ENCODE peak calls at places on chromosomes 6 and 20, in eight cellular contexts. C is endodermal cell; A is IMR-90; K is astrocyte; S is pancreas; J is kidney; H is right atrium auricular region; G is naive thymus-derived CD4-positive, alpha-beta T cell. M is an unnamed sample.

GRCh38 chr6:125662301-125662700 is 87.1 kb upstream of the HEY2 start:
- DNase-seq in C (no peak), A (no peak), K (no peak), S (no peak), J (no peak), H (no peak), G (no peak), M (no peak)

GRCh38 chr6:37289931-37290330 is 32.0 kb upstream of the TMEM217 start:
- DNase-seq in C (no peak), A (no peak), K (no peak), S (no peak), J (no peak), H (no peak), G (peak; percentile 52), M (no peak)

GRCh38 chr6:44307217-44307616 is 5.9 kb downstream of the AARS2 start:
- DNase-seq in C (no peak), A (no peak), K (no peak), S (no peak), J (peak; percentile 41), H (no peak), G (no peak), M (no peak)

GRCh38 chr6:9138856-9139426 is 703.6 kb upstream of the SLC35B3 start:
- DNase-seq in C (no peak), A (peak; percentile 28), K (peak; percentile 27), S (no peak), J (no peak), H (no peak), G (no peak), M (no peak)

GRCh38 chr6:110359554-110359953 is 1.4 kb upstream of the METTL24 start:
- DNase-seq in C (no peak), A (no peak), K (no peak), S (no peak), J (no peak), H (no peak), G (no peak), M (no peak)

GRCh38 chr6:93282521-93283031 is 136.8 kb downstream of the EPHA7 start:
- DNase-seq in C (no peak), A (no peak), K (no peak), S (peak; percentile 62), J (peak; percentile 64), H (no peak), G (no peak), M (peak; percentile 4)

GRCh38 chr20:17708675-17709360 is 9.1 kb downstream of the BANF2 start:
- DNase-seq in C (no peak), A (peak; percentile 30), K (no peak), S (no peak), J (no peak), H (no peak), G (no peak), M (no peak)

GRCh38 chr6:22886881-22887581 is 317.7 kb downstream of the HDGFL1 start:
- DNase-seq in C (no peak), A (peak; percentile 54), K (peak; percentile 96), S (no peak), J (no peak), H (no peak), G (no peak), M (no peak)

GRCh38 chr6:26222587-26222986 is 135.4 kb downstream of the HFE start:
- DNase-seq in C (peak; percentile 62), A (no peak), K (no peak), S (no peak), J (no peak), H (no peak), G (no peak), M (no peak)

GRCh38 chr6:104585646-104586045 is 274.1 kb downstream of the HACE1 start:
- DNase-seq in C (no peak), A (no peak), K (no peak), S (no peak), J (no peak), H (no peak), G (no peak), M (no peak)

GRCh38 chr6:28648878-28649375 is 123.2 kb downstream of the GPX5 start:
- DNase-seq in C (no peak), A (no peak), K (no peak), S (no peak), J (no peak), H (no peak), G (no peak), M (no peak)

GRCh38 chr6:55917756-55918415 is 42.5 kb upstream of the BMP5 start:
- DNase-seq in C (no peak), A (peak; percentile 48), K (no peak), S (no peak), J (no peak), H (no peak), G (no peak), M (no peak)

GRCh38 chr6:47714802-47715201 is 16.4 kb downstream of the ADGRF4 start:
- DNase-seq in C (no peak), A (no peak), K (no peak), S (no peak), J (no peak), H (no peak), G (no peak), M (no peak)

GRCh38 chr6:11712760-11713159 is 65.8 kb downstream of the ADTRP start:
- DNase-seq in C (no peak), A (peak; percentile 46), K (no peak), S (no peak), J (no peak), H (peak; percentile 62), G (no peak), M (no peak)

GRCh38 chr6:161660666-161661571 is 387.1 kb upstream of the AGPAT4 start:
- DNase-seq in C (no peak), A (no peak), K (no peak), S (no peak), J (no peak), H (no peak), G (no peak), M (no peak)

GRCh38 chr6:125927761-125928160 is 28.8 kb upstream of the HINT3 start:
- DNase-seq in C (no peak), A (no peak), K (no peak), S (no peak), J (no peak), H (no peak), G (no peak), M (no peak)

GRCh38 chr20:60283281-60283680 is 325.1 kb downstream of the CDH26 start:
- DNase-seq in C (no peak), A (no peak), K (no peak), S (no peak), J (no peak), H (no peak), G (no peak), M (no peak)

GRCh38 chr20:49508435-49509199 is 26.1 kb upstream of the KCNB1 start:
- DNase-seq in C (peak; percentile 59), A (peak; percentile 45), K (peak; percentile 24), S (no peak), J (no peak), H (no peak), G (no peak), M (no peak)

GRCh38 chr20:62369508-62370114 is 2.5 kb upstream of the LAMA5 start:
- DNase-seq in C (no peak), A (no peak), K (no peak), S (no peak), J (no peak), H (no peak), G (no peak), M (peak; percentile 15)

DNA sequence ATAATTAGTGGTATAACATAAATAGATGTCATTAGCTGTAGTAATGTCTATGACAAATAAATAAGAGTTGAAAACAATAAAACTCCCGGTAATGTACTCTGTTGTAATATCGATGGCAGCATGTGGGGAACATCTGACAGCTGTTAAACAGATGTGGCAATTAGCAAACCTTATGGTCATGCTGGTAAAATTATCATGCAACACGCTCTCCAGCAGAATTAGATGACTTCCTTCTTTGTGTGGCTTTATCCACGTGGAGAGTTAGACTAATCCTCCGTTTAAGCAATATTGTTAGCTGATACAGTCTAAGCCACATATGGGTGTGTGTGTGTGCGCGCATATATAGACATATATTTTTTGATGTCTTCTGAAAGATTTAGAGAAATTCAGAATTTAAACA is 77.7 kb upstream of the ZFP64 start:
- DNase-seq in C (no peak), A (no peak), K (no peak), S (no peak), J (no peak), H (no peak), G (no peak), M (no peak)
- H3K4me3 ChIP-seq in C (no peak overlapping the region), A (no peak overlapping the region), K (no peak overlapping the region), S (no peak overlapping the region), J (no peak overlapping the region), H (no peak overlapping the region), G (no peak overlapping the region), M (no peak overlapping the region)

DNA sequence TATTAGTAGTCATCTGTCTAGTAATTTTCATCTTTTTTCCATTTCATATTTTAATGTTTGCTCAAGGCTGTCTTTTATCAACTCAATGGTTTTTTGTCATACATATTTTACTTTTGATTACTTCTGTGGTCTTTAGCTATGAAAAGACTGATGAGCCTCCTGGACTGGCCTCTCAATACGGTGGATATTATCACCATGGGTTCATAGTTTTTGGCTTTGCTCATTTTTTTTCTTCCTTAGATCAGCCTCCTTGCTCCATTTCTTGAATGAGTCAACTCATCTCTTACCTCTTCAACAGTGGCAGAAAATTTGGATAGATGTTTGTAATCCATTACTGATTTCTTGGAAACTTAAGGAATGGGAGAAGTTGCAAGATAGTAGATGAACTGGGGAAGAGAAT is 80.1 kb upstream of the ELOVL5 start:
- DNase-seq in C (no peak), A (no peak), K (no peak), S (no peak), J (no peak), H (no peak), G (no peak), M (no peak)
- H3K4me1 ChIP-seq in C (no peaks in the 10 kb centered on the region), A (peaks cover 2% of the 10 kb centered on the region), K (no peaks in the 10 kb centered on the region), S (no peaks in the 10 kb centered on the region), J (no peaks in the 10 kb centered on the region), H (no peaks in the 10 kb centered on the region), G (peaks cover 10% of the 10 kb centered on the region), M (no peaks in the 10 kb centered on the region)

GRCh38 chr6:45946887-45947286 is 68.8 kb downstream of the CLIC5 start:
- DNase-seq in C (no peak), A (peak; percentile 12), K (peak; percentile 42), S (no peak), J (no peak), H (no peak), G (no peak), M (no peak)
- H3K4me3 ChIP-seq in C (no peak overlapping the region), A (no peak overlapping the region), K (no peak overlapping the region), S (no peak overlapping the region), J (no peak overlapping the region), H (no peak overlapping the region), G (no peak overlapping the region), M (no peak overlapping the region)

DNA sequence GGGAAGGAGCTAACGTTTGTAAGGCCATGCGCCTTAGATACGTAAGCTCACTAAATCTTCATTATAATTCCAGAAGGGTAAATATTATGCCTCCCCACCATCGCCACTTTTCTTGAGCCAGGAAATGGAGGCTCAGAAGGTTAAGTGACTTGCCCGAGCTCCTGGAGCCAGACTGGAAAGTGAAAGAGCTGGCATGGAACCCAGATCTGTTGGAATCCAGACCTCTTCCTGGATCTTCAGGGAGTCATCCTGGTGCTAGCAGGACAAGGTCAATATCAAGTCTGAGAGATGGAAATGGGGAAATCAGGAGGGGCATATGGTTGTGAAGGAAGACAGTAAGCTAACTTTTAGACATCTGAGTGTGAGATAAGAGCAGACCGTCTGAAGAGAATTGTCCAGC is 6.1 kb downstream of the TMEM200A start:
- DNase-seq in C (no peak), A (no peak), K (no peak), S (no peak), J (no peak), H (no peak), G (no peak), M (no peak)
- H3K4me1 ChIP-seq in C (peaks cover 3% of the 10 kb centered on the region), A (peaks cover 16% of the 10 kb centered on the region), K (peaks cover 12% of the 10 kb centered on the region), S (no peaks in the 10 kb centered on the region), J (peaks cover 35% of the 10 kb centered on the region), H (no peaks in the 10 kb centered on the region), G (no peaks in the 10 kb centered on the region), M (no peaks in the 10 kb centered on the region)